ENCODE peak calls at places on chromosomes 3 and 15, in six cellular contexts. G is activated CD4-positive, alpha-beta T cell treated with anti-CD3 and anti-CD28 coated beads for 1 hour; U is NCI-H146; C is Peyer's patch; Q is stimulated activated CD4-positive, alpha-beta T cell treated with anti-CD3 and anti-CD28 coated beads, TNF-alpha, amount 100 ng/mL, for 4 hours; W is tibial artery. O is an unnamed sample.

GRCh38 chr15:31062965-31063355 is 38.6 kb downstream of the TRPM1 start:
- DNase-seq in C (no peak), G (no peak), U (no peak), W (no peak), Q (no peak), O (no peak)

GRCh38 chr3:29226709-29227108 is 54.2 kb upstream of the RBMS3 start:
- DNase-seq in U (no peak), G (no peak), C (no peak), W (no peak), Q (no peak), O (no peak)

GRCh38 chr3:45987368-45988099 is 8.1 kb downstream of the FYCO1 start:
- DNase-seq in U (no peak), Q (no peak), G (no peak), W (peak), C (no peak), O (peak)

GRCh38 chr15:47834093-47834492 is 116.8 kb downstream of the SEMA6D start:
- DNase-seq in W (no peak), U (no peak), G (no peak), C (no peak), Q (no peak), O (no peak)

GRCh38 chr3:63968612-63969350 is 54.5 kb downstream of the PSMD6 start:
- DNase-seq in C (no peak), Q (no peak), G (no peak), U (no peak), W (no peak), O (no peak)

GRCh38 chr3:140816804-140817203 is 124.8 kb upstream of the SLC25A36 start:
- DNase-seq in U (peak), C (no peak), G (no peak), W (no peak), Q (no peak), O (no peak)

GRCh38 chr3:111762535-111762934 is 96.5 kb upstream of the PHLDB2 start:
- DNase-seq in C (no peak), U (no peak), G (no peak), Q (no peak), W (no peak), O (no peak)

GRCh38 chr3:187361835-187362234 is 6.3 kb upstream of the RTP4 start:
- DNase-seq in C (no peak), U (no peak), Q (no peak), W (no peak), G (no peak), O (no peak)

GRCh38 chr3:98733055-98733777 is 29.9 kb upstream of the ST3GAL6 start:
- DNase-seq in Q (no peak), W (peak), G (no peak), C (no peak), U (peak), O (peak)

GRCh38 chr3:148131990-148132638 is 565.6 kb upstream of the AGTR1 start:
- DNase-seq in Q (no peak), G (no peak), U (no peak), W (no peak), C (no peak), O (no peak)

GRCh38 chr15:48021336-48022086 is 99.3 kb upstream of the SLC24A5 start:
- DNase-seq in C (no peak), U (peak), Q (no peak), G (no peak), W (no peak), O (no peak)

GRCh38 chr3:141414800-141415462 is 46.6 kb downstream of the ZBTB38 start:
- DNase-seq in U (no peak), Q (no peak), G (no peak), W (no peak), C (no peak), O (no peak)

O was measured in NB4.